ENCODE peak calls at places on chromosome 18, in ten cellular contexts. K is NCI-H345; U is HuH-7; F is activated CD4-positive, alpha-beta T cell treated with anti-CD3 and anti-CD28 coated beads for 48 hours; D is CD8-positive, alpha-beta T cell; C is RWPE1; O is aorta; I is iris pigment epithelial cell; N is activated effector memory CD4-positive, alpha-beta T cell treated with anti-CD3 and anti-CD28 coated beads, Interleukin-2, amount 50 U/mL, for 16 hours; S is EL. X is an unnamed sample.

GRCh38 chr18:23487738-23488625 is 15.3 kb upstream of the RMC1 start:
- DNase-seq in K (no peak), U (peak), F (peak), D (peak), C (no peak), O (peak), I (peak), N (peak), S (no peak), X (no peak)

GRCh38 chr18:21489919-21490495 is 110.5 kb downstream of the ESCO1 start:
- DNase-seq in K (no peak), U (no peak), F (no peak), D (no peak), C (no peak), O (no peak), I (no peak), N (no peak), S (peak), X (no peak)

GRCh38 chr18:7764406-7764805 is 197.3 kb downstream of the PTPRM start:
- DNase-seq in K (no peak), U (no peak), F (no peak), D (no peak), C (no peak), O (no peak), I (no peak), N (no peak), S (no peak), X (no peak)

GRCh38 chr18:12307871-12308385 is at the start of gene TUBB6:
- DNase-seq in K (peak), U (peak), F (peak), D (no peak), C (peak), O (peak), I (peak), N (no peak), S (peak), X (peak)

GRCh38 chr18:74820160-74820780 is 222.6 kb downstream of the ZNF407 start:
- DNase-seq in K (no peak), U (no peak), F (no peak), D (no peak), C (no peak), O (no peak), I (no peak), N (no peak), S (no peak), X (no peak)

GRCh38 chr18:44725300-44726096 is 44.8 kb downstream of the SETBP1 start:
- DNase-seq in K (no peak), U (no peak), F (peak), D (peak), C (peak), O (peak), I (peak), N (peak), S (peak), X (peak)

GRCh38 chr18:79625195-79625923 is 54.2 kb upstream of the CTDP1 start:
- DNase-seq in K (no peak), U (no peak), F (peak), D (no peak), C (no peak), O (no peak), I (peak), N (peak), S (no peak), X (no peak)

GRCh38 chr18:73774836-73775509 is 372.7 kb downstream of the FBXO15 start:
- DNase-seq in K (no peak), U (no peak), F (no peak), D (no peak), C (peak), O (no peak), I (no peak), N (no peak), S (no peak), X (peak)

GRCh38 chr18:45321520-45321919 is 293.8 kb upstream of the SLC14A2 start:
- DNase-seq in K (peak), U (no peak), F (no peak), D (no peak), C (no peak), O (no peak), I (no peak), N (no peak), S (no peak), X (no peak)

GRCh38 chr18:44198296-44199284 is 482.1 kb upstream of the SETBP1 start:
- DNase-seq in K (peak), U (no peak), F (no peak), D (no peak), C (no peak), O (peak), I (no peak), N (no peak), S (no peak), X (no peak)

GRCh38 chr18:58570360-58571064 is 58.4 kb downstream of the ALPK2 start:
- DNase-seq in K (no peak), U (no peak), F (peak), D (no peak), C (no peak), O (no peak), I (no peak), N (no peak), S (peak), X (peak)

GRCh38 chr18:28439870-28440269 is 262.9 kb upstream of the CDH2 start:
- DNase-seq in K (no peak), U (no peak), F (no peak), D (no peak), C (no peak), O (no peak), I (no peak), N (no peak), S (no peak), X (peak)

GRCh38 chr18:7221424-7222155 is 9.3 kb upstream of the LRRC30 start:
- DNase-seq in K (peak), U (peak), F (peak), D (no peak), C (peak), O (no peak), I (peak), N (no peak), S (peak), X (peak)

GRCh38 chr18:79919089-79919488 is 32.4 kb downstream of the SLC66A2 start:
- DNase-seq in K (no peak), U (no peak), F (no peak), D (no peak), C (no peak), O (peak), I (no peak), N (peak), S (no peak), X (no peak)

GRCh38 chr18:54023471-54023870 is 201.0 kb downstream of the MBD2 start:
- DNase-seq in K (no peak), U (no peak), F (no peak), D (no peak), C (peak), O (no peak), I (peak), N (no peak), S (peak), X (peak)

GRCh38 chr18:23967321-23968089 is 47.0 kb upstream of the TTC39C start:
- DNase-seq in K (no peak), U (no peak), F (peak), D (peak), C (no peak), O (no peak), I (no peak), N (no peak), S (no peak), X (no peak)

GRCh38 chr18:2134364-2134763 is 436.9 kb downstream of the METTL4 start:
- DNase-seq in K (no peak), U (peak), F (no peak), D (no peak), C (no peak), O (no peak), I (no peak), N (no peak), S (no peak), X (no peak)

GRCh38 chr18:51137891-51138290 is 59.6 kb downstream of the MEX3C start:
- DNase-seq in K (no peak), U (no peak), F (no peak), D (no peak), C (no peak), O (no peak), I (no peak), N (no peak), S (no peak), X (no peak)

GRCh38 chr18:48634491-48634890 is 95.7 kb downstream of the CTIF start:
- DNase-seq in K (no peak), U (no peak), F (no peak), D (no peak), C (no peak), O (no peak), I (no peak), N (no peak), S (no peak), X (no peak)

GRCh38 chr18:79556829-79557585 is 122.6 kb upstream of the CTDP1 start:
- DNase-seq in K (no peak), U (peak), F (no peak), D (no peak), C (no peak), O (peak), I (no peak), N (no peak), S (no peak), X (no peak)

GRCh38 chr18:38695559-38696270 is 1130.1 kb upstream of the CELF4 start:
- DNase-seq in K (no peak), U (no peak), F (no peak), D (no peak), C (peak), O (no peak), I (peak), N (no peak), S (no peak), X (peak)

GRCh38 chr18:8609711-8610441 is 639 bp downstream of the RAB12 start:
- DNase-seq in K (no peak), U (no peak), F (peak), D (no peak), C (no peak), O (no peak), I (no peak), N (peak), S (peak), X (no peak)

GRCh38 chr18:70022636-70023035 is 75.0 kb upstream of the CD226 start:
- DNase-seq in K (no peak), U (no peak), F (no peak), D (no peak), C (no peak), O (no peak), I (no peak), N (no peak), S (no peak), X (peak)

GRCh38 chr18:58117685-58118403 is 73.8 kb downstream of the NEDD4L start:
- DNase-seq in K (no peak), U (no peak), F (no peak), D (no peak), C (peak), O (no peak), I (peak), N (no peak), S (peak), X (peak)

GRCh38 chr18:59273936-59274928 is 978 bp upstream of the RAX start:
- DNase-seq in K (no peak), U (no peak), F (no peak), D (no peak), C (no peak), O (no peak), I (no peak), N (no peak), S (no peak), X (no peak)

GRCh38 chr18:50866765-50867164 is 12.2 kb upstream of the ME2 start:
- DNase-seq in K (no peak), U (no peak), F (no peak), D (no peak), C (no peak), O (no peak), I (no peak), N (no peak), S (no peak), X (peak)

GRCh38 chr18:10006261-10006903 is 92.6 kb downstream of the VAPA start:
- DNase-seq in K (peak), U (no peak), F (no peak), D (no peak), C (peak), O (no peak), I (peak), N (no peak), S (peak), X (peak)

GRCh38 chr18:50569930-50570329 is 10.0 kb downstream of the MAPK4 start:
- DNase-seq in K (peak), U (no peak), F (no peak), D (no peak), C (no peak), O (no peak), I (no peak), N (no peak), S (no peak), X (no peak)

GRCh38 chr18:74271656-74272055 is 20.1 kb downstream of the CYB5A start:
- DNase-seq in K (no peak), U (no peak), F (no peak), D (no peak), C (no peak), O (no peak), I (no peak), N (no peak), S (no peak), X (peak)

GRCh38 chr18:72866901-72867701 is 686 bp downstream of the NETO1 start:
- DNase-seq in K (peak), U (no peak), F (no peak), D (no peak), C (peak), O (no peak), I (no peak), N (no peak), S (no peak), X (no peak)

GRCh38 chr18:44851806-44852205 is 171.1 kb downstream of the SETBP1 start:
- DNase-seq in K (peak), U (no peak), F (no peak), D (no peak), C (no peak), O (no peak), I (no peak), N (no peak), S (no peak), X (no peak)

GRCh38 chr18:3952031-3952430 is 502.1 kb downstream of the TGIF1 start:
- DNase-seq in K (no peak), U (no peak), F (no peak), D (no peak), C (no peak), O (no peak), I (no peak), N (no peak), S (no peak), X (no peak)

GRCh38 chr18:33580540-33580939 is 2.5 kb downstream of the ASXL3 start:
- DNase-seq in K (no peak), U (no peak), F (no peak), D (no peak), C (no peak), O (no peak), I (no peak), N (no peak), S (no peak), X (no peak)

GRCh38 chr18:49664086-49664890 is 102.4 kb downstream of the LIPG start:
- DNase-seq in K (no peak), U (no peak), F (no peak), D (no peak), C (no peak), O (no peak), I (no peak), N (no peak), S (no peak), X (no peak)

GRCh38 chr18:27577740-27578139 is 392.6 kb upstream of the CHST9 start:
- DNase-seq in K (no peak), U (no peak), F (no peak), D (no peak), C (no peak), O (no peak), I (no peak), N (no peak), S (no peak), X (no peak)

GRCh38 chr18:6414118-6414722 is 491 bp downstream of the L3MBTL4 start:
- DNase-seq in K (peak), U (no peak), F (peak), D (peak), C (peak), O (peak), I (peak), N (no peak), S (peak), X (no peak)

GRCh38 chr18:35982404-35983114 is 10.1 kb downstream of the RMP24 start:
- DNase-seq in K (no peak), U (no peak), F (no peak), D (no peak), C (no peak), O (no peak), I (peak), N (no peak), S (peak), X (peak)